ENCODE peak calls at places on chromosome 9, in eight cellular contexts. R is fibroblast of mammary gland, A is endothelial cell, G is cortex of kidney, O is AG09319, M is Caco-2, W is A549, N is HEK293T. Y is an unnamed sample.

GRCh38 chr9:109331353-109331752 is 10.5 kb upstream of the EPB41L4B start:
- DNase-seq in R (peak; percentile 38), A (no peak), G (no peak), O (no peak), M (no peak), W (no peak), N (no peak), Y (no peak)

GRCh38 chr9:115117999-115118470 is at the start of gene TNC:
- DNase-seq in R (peak; percentile 93), A (peak; percentile 26), G (no peak), O (no peak), M (peak; percentile 8), W (peak; percentile 2), N (peak; percentile 36), Y (no peak)

GRCh38 chr9:136697146-136697820 is 10.0 kb upstream of the AGPAT2 start:
- DNase-seq in R (peak; percentile 28), A (no peak), G (no peak), O (no peak), M (no peak), W (peak; percentile 39), N (no peak), Y (no peak)

GRCh38 chr9:17627641-17628040 is 48.8 kb downstream of the SH3GL2 start:
- DNase-seq in R (no peak), A (no peak), G (no peak), O (no peak), M (no peak), W (no peak), N (no peak), Y (no peak)

GRCh38 chr9:91174772-91175171 is 186.9 kb downstream of the AUH start:
- DNase-seq in R (no peak), A (no peak), G (no peak), O (no peak), M (no peak), W (no peak), N (no peak), Y (peak; percentile 23)

GRCh38 chr9:106228861-106229260 is 534.5 kb downstream of the TMEM38B start:
- DNase-seq in R (no peak), A (no peak), G (no peak), O (no peak), M (no peak), W (no peak), N (no peak), Y (no peak)

GRCh38 chr9:18361621-18362020 is 112.3 kb upstream of the ADAMTSL1 start:
- DNase-seq in R (no peak), A (no peak), G (no peak), O (no peak), M (no peak), W (no peak), N (no peak), Y (no peak)

GRCh38 chr9:85543196-85543595 is 198.6 kb downstream of the AGTPBP1 start:
- DNase-seq in R (no peak), A (no peak), G (no peak), O (no peak), M (peak; percentile 1), W (no peak), N (no peak), Y (no peak)

GRCh38 chr9:92245005-92245797 is 48.3 kb downstream of the IARS1 start:
- DNase-seq in R (peak; percentile 93), A (no peak), G (no peak), O (peak; percentile 51), M (no peak), W (no peak), N (no peak), Y (no peak)

GRCh38 chr9:79988126-79988525 is 416.4 kb downstream of the TLE4 start:
- DNase-seq in R (no peak), A (no peak), G (no peak), O (no peak), M (no peak), W (no peak), N (no peak), Y (no peak)

GRCh38 chr9:128840524-128840923 is 10.9 kb upstream of the SPOUT1 start:
- DNase-seq in R (no peak), A (no peak), G (no peak), O (no peak), M (no peak), W (no peak), N (no peak), Y (no peak)

GRCh38 chr9:138098116-138098907 is 220.7 kb downstream of the CACNA1B start:
- DNase-seq in R (no peak), A (no peak), G (no peak), O (no peak), M (no peak), W (no peak), N (no peak), Y (no peak)